ENCODE peak calls at places on chromosomes 4 and X, in four cellular contexts. T is HCT116, E is GM23248, V is neural progenitor cell. R is an unnamed sample. For H4K20me1, the result is how much of the 10 kb centered on the place peaks cover.

GRCh38 chrX:103446665-103447302 is 70.4 kb downstream of the BEX3 start:
- DNase-seq in V (peak), T (no peak), E (peak), R (no peak)

GRCh38 chr4:75715105-75715799 is 9.1 kb upstream of the USO1 start:
- DNase-seq in E (peak), V (no peak), T (no peak), R (no peak)

GRCh38 chrX:100745205-100745604 is 13.3 kb upstream of the SYTL4 start:
- DNase-seq in V (no peak), T (no peak), E (no peak), R (no peak)

GRCh38 chrX:131746491-131746968 is 202.7 kb downstream of the OR13H1 start:
- DNase-seq in E (no peak), V (no peak), T (peak), R (peak)

GRCh38 chrX:153633048-153633447 is 14.0 kb upstream of the DUSP9 start:
- DNase-seq in E (no peak), V (no peak), T (no peak), R (no peak)

GRCh38 chrX:53656845-53657244 is 29.7 kb downstream of the HUWE1 start:
- DNase-seq in E (no peak), V (no peak), T (no peak), R (no peak)

GRCh38 chrX:119606508-119607389 is 525 bp upstream of the NKRF start:
- DNase-seq in T (peak), E (peak), V (no peak), R (peak)

GRCh38 chr4:53205970-53206369 is 159.9 kb downstream of the SCFD2 start:
- DNase-seq in V (no peak), E (peak), T (no peak), R (no peak)

GRCh38 chr4:1247811-1248261 is 1.1 kb downstream of the CTBP1 start:
- DNase-seq in V (no peak), E (no peak), T (no peak), R (peak)

GRCh38 chr4:169305173-169305572 is 34.4 kb upstream of the SH3RF1 start:
- DNase-seq in V (no peak), T (no peak), E (no peak), R (no peak)

GRCh38 chr4:42104521-42104920 is 47.9 kb downstream of the BEND4 start:
- DNase-seq in E (peak), T (no peak), V (peak), R (no peak)

GRCh38 chr4:172480471-172480870 is 667.3 kb downstream of the GALNTL6 start:
- DNase-seq in V (no peak), E (no peak), T (no peak), R (no peak)

GRCh38 chr4:35730414-35730813 is 513.9 kb downstream of the ARAP2 start:
- DNase-seq in T (no peak), V (no peak), E (no peak), R (no peak)

GRCh38 chrX:2572740-2573139 is 72.0 kb upstream of the DHRSX start:
- DNase-seq in T (peak), E (peak), V (peak), R (no peak)

GRCh38 chrX:150664290-150664689 is 28.9 kb upstream of the MTMR1 start:
- DNase-seq in E (no peak), V (no peak), T (no peak), R (peak)

GRCh38 chrX:135009057-135009605 is 13.2 kb downstream of the RTL8B start:
- DNase-seq in E (no peak), V (no peak), T (no peak), R (no peak)

GRCh38 chrX:11555759-11556158 is 110.0 kb downstream of the ARHGAP6 start:
- DNase-seq in V (no peak), E (peak), T (no peak), R (no peak)

GRCh38 chr4:77367638-77368037 is 210.6 kb downstream of the CCNG2 start:
- DNase-seq in V (no peak), T (no peak), E (no peak), R (no peak)

GRCh38 chr4:186798951-186799659 is 75.4 kb upstream of the FAT1 start:
- DNase-seq in E (no peak), T (no peak), V (no peak), R (no peak)

GRCh38 chr4:115119804-115120352 is 6.5 kb upstream of the NDST4 start:
- DNase-seq in T (no peak), E (peak), V (no peak), R (peak)

GRCh38 chr4:186765138-186765537 is 41.5 kb upstream of the FAT1 start:
- DNase-seq in T (peak), V (peak), E (peak), R (no peak)

GRCh38 chr4:184538023-184538599 is 63.8 kb upstream of the IRF2 start:
- DNase-seq in T (peak), E (peak), V (peak), R (peak)

GRCh38 chr4:105192474-105192873 is 45.8 kb downstream of the TET2 start:
- DNase-seq in V (no peak), E (no peak), T (no peak), R (no peak)

GRCh38 chrX:39309018-39309620 is 507.9 kb downstream of the MID1IP1 start:
- DNase-seq in E (peak), V (no peak), T (no peak), R (no peak)

GRCh38 chr4:25865586-25865985 is 2.8 kb upstream of the SEL1L3 start:
- DNase-seq in T (peak), V (no peak), E (peak), R (peak)

GRCh38 chr4:86558258-86558657 is 35.9 kb upstream of the PTPN13 start:
- DNase-seq in V (no peak), T (no peak), E (no peak), R (no peak)

GRCh38 chrX:103691059-103691458 is 4.6 kb upstream of the MORF4L2 start:
- DNase-seq in E (no peak), T (no peak), V (no peak), R (no peak)

GRCh38 chr4:87835732-87836131 is 3.0 kb downstream of the MEPE start:
- DNase-seq in E (no peak), T (no peak), V (no peak), R (no peak)

GRCh38 chrX:46649421-46650260 is 76.1 kb downstream of the CHST7 start:
- DNase-seq in T (no peak), V (peak), E (peak), R (no peak)

GRCh38 chr4:174201898-174202297 is 81.6 kb downstream of the FBXO8 start:
- DNase-seq in E (no peak), V (no peak), T (no peak), R (no peak)

GRCh38 chr4:7804759-7805385 is 134.8 kb downstream of the AFAP1 start:
- DNase-seq in V (no peak), E (no peak), T (no peak), R (no peak)

GRCh38 chr4:112515278-112516075 is 503 bp downstream of the NEUROG2 start:
- DNase-seq in T (no peak), E (peak), V (peak), R (peak)
- H3K4me3 ChIP-seq in T (peak), E (peak), V (peak), R (peak)

DNA sequence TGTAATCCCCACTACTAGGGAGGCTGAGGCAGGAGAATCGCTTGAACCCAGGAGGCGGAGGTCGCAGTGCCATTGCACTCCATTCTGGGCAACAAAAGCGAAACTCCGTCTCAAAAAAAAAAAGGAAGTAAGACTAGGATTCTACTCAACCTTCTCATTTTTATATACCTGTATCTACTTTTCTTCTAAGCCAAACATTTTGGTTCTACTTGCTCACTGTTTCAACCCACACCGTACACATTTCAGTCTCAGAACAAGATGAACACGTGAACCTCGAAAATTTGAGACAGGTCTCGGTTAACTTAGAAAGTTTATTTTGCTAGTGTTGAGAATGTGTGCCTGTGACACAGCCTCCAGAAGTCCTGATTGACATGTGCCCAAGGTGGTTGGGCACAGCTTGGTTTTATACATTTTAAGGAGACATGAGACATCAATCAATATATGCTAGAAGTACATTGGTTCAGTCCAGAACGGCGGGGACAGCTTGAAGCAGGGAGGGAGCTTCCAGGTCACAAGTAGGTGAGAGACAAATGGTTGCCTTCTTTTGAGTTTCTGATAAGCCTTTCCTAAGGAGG is 3.7 kb downstream of the ADD1 start:
- DNase-seq in T (no peak), E (no peak), V (no peak), R (no peak)
- H4K20me1 ChIP-seq in T (under half), E (under half), V (half or more), R (half or more)

DNA sequence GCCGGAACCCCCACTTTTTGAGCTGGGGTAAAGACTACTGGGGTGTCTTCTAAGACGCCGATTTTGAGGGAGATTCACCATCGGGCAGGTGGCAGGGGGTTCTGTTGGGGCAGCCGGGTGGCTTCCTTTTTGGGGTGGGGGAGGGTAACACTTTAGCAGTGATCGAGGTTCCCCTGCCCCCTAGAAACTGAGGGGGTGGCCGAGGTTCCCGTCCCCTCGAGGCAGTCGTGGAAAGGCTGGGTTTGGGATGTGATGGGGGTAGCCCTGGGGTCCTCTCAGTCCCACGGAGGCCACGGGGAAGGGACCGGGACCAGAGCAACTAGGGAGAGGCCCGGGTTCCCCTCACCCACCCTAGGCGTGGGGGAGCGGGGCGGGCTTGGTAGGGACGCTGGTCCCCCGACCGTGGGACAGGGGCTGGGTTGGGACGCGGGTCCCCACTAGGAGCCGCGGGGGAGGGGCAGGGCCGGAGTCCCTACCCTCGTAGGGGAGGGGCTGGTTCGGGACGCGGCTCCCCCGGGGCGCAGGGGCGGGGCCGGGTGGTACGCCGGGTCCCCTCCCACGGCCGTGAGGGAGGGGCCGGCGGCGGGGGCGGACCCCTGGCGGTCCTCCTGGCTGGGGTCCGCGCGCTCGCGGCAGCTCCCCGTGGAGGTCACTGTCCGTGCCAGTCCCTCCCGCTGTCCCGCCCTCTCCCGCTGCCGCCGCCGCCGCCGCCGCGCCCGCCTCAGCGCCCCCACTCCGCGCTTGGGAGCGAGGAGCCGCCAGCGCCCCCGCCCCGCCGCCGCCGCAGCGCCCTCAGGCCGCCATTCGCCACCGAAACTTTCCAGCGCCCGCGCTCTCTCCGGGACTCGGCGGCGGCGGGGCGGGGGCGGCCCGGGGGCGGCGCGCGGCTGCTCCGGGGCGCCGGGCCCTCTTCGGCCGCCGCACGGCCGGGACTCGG is at the start of gene TBL1X:
- DNase-seq in V (peak), T (no peak), E (peak), R (peak)
- H3K4me3 ChIP-seq in V (peak), T (peak), E (peak), R (peak)

DNA sequence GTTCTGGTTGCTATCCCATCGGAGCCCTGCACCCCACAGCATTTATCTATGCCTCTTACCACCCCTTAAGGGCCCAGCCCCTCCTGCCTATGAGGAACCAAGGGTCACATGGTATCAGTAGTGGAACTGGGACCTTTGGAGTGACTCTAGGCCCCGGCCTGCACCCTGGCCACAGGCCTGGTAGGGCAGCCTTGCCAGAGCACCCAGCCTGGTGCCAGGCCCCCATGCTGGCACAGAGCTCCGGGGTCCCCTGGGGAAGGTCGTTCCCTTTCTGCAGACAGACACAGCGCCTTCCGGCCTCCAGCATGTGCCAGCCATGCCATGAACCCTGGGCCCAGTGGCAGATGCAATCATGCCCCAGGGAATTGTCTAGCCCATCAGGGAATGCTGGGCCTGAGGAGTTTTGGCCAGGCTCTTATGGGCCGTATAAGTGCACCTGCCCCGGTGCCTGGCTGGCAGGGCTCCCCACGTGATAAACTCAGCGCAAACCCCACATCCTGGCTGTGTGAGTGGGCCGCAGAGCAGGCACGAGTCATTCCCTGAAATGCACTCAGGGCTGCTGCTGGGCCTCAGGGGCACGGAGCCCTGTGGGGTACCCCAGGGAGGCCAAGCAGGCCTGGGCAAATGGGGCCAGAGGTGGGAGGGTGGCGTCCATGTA is 19.8 kb upstream of the ADD1 start:
- DNase-seq in T (no peak), V (no peak), E (no peak), R (no peak)
- H4K20me1 ChIP-seq in T (under half), V (under half), E (under half), R (under half)

DNA sequence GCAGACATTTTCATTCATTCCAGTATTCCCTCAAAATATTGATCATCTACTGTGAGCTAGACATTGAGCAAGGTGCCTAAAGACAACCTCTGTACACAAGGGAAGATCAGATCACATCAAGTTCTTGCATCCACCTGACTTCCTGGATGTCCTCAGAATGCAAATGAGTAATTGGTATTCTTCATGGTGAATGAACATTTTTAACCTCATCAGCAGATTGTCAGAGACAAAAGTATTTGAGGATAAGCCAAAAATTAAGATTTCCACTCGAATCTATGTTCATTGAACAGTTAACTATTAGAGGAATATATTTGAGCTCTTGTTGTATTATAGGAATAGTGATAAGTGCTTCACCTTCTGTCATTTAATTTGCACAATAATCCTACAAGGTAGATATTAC is 1.3 kb downstream of the SMARCAD1 start:
- DNase-seq in T (no peak), E (peak), V (no peak), R (no peak)
- H3K4me3 ChIP-seq in T (peak), E (peak), V (peak), R (peak)

R was measured in Karpas-422.